ENCODE peak calls at places on chromosomes 2 and 18, in five cellular contexts. C is brain microvascular endothelial cell, E is putamen, A is ovary, F is fibroblast of mammary gland. N is an unnamed sample.

GRCh38 chr2:207750876-207751275 is 18.8 kb downstream of the FZD5 start:
- DNase-seq in C (no peak), E (no peak), A (no peak), F (no peak), N (no peak)

GRCh38 chr2:29323301-29323700 is 208.1 kb downstream of the CLIP4 start:
- DNase-seq in C (no peak), E (no peak), A (no peak), F (no peak), N (no peak)

GRCh38 chr2:151251012-151251411 is 10.7 kb downstream of the RBM43 start:
- DNase-seq in C (peak; percentile 64), E (no peak), A (no peak), F (peak; percentile 84), N (no peak)

GRCh38 chr2:38233231-38233983 is 143.7 kb downstream of the ATL2 start:
- DNase-seq in C (peak; percentile 7), E (no peak), A (no peak), F (peak; percentile 94), N (no peak)

GRCh38 chr2:126776701-126777619 is 121.0 kb downstream of the GYPC start:
- DNase-seq in C (peak; percentile 73), E (peak; percentile 71), A (peak; percentile 77), F (peak; percentile 60), N (peak; percentile 87)

GRCh38 chr2:109480486-109481195 is 133.1 kb downstream of the SEPTIN10 start:
- DNase-seq in C (no peak), E (no peak), A (no peak), F (no peak), N (no peak)

GRCh38 chr18:9808530-9809241 is 77.1 kb upstream of the TXNDC2 start:
- DNase-seq in C (no peak), E (no peak), A (peak; percentile 51), F (no peak), N (no peak)

GRCh38 chr2:19890104-19890503 is 11.7 kb downstream of the TTC32 start:
- DNase-seq in C (no peak), E (no peak), A (no peak), F (no peak), N (no peak)

GRCh38 chr2:26316041-26316440 is 29.9 kb upstream of the SELENOI start:
- DNase-seq in C (no peak), E (no peak), A (no peak), F (no peak), N (no peak)

GRCh38 chr18:51811883-51812282 is 528.1 kb upstream of the DCC start:
- DNase-seq in C (no peak), E (no peak), A (no peak), F (no peak), N (no peak)

GRCh38 chr2:109279243-109279860 is 150.3 kb downstream of the SH3RF3 start:
- DNase-seq in C (no peak), E (no peak), A (no peak), F (peak; percentile 26), N (no peak)

GRCh38 chr18:44759925-44760342 is 79.2 kb downstream of the SETBP1 start:
- DNase-seq in C (no peak), E (no peak), A (no peak), F (no peak), N (no peak)

GRCh38 chr2:39121523-39122063 is 742 bp upstream of the SOS1 start:
- DNase-seq in C (no peak), E (no peak), A (no peak), F (no peak), N (no peak)

GRCh38 chr18:63476666-63477065 is at the start of gene SERPINB5:
- DNase-seq in C (no peak), E (no peak), A (no peak), F (no peak), N (peak; percentile 85)

GRCh38 chr18:4765401-4765800 is 310.3 kb upstream of the DLGAP1 start:
- DNase-seq in C (no peak), E (no peak), A (no peak), F (no peak), N (no peak)

GRCh38 chr2:191066281-191067233 is 52.6 kb upstream of the STAT1 start:
- DNase-seq in C (no peak), E (peak; percentile 31), A (no peak), F (no peak), N (no peak)

GRCh38 chr2:112154246-112155110 is 16.3 kb downstream of the FBLN7 start:
- DNase-seq in C (no peak), E (no peak), A (no peak), F (no peak), N (peak; percentile 35)

GRCh38 chr18:78073275-78073674 is 823.6 kb downstream of the GALR1 start:
- DNase-seq in C (no peak), E (no peak), A (no peak), F (no peak), N (no peak)

GRCh38 chr18:50560681-50561629 is 1.1 kb downstream of the MAPK4 start:
- DNase-seq in C (no peak), E (no peak), A (no peak), F (no peak), N (peak; percentile 48)

GRCh38 chr18:73758446-73758845 is 389.2 kb downstream of the FBXO15 start:
- DNase-seq in C (no peak), E (no peak), A (no peak), F (peak; percentile 68), N (no peak)

GRCh38 chr2:116669782-116670181 is 1144.7 kb upstream of the DDX18 start:
- DNase-seq in C (no peak), E (no peak), A (no peak), F (no peak), N (no peak)

GRCh38 chr2:65300134-65300771 is 72.6 kb downstream of the ACTR2 start:
- DNase-seq in C (peak; percentile 60), E (no peak), A (peak; percentile 86), F (peak; percentile 96), N (peak; percentile 58)

GRCh38 chr2:176098366-176099158 is 1.0 kb upstream of the HOXD12 start:
- DNase-seq in C (no peak), E (no peak), A (no peak), F (no peak), N (no peak)

GRCh38 chr2:83369601-83370418 is 1089.3 kb downstream of the SUCLG1 start:
- DNase-seq in C (peak; percentile 1), E (no peak), A (no peak), F (no peak), N (no peak)

GRCh38 chr2:127231130-127231865 is 11.2 kb upstream of the CYP27C1 start:
- DNase-seq in C (no peak), E (no peak), A (no peak), F (peak; percentile 58), N (no peak)

GRCh38 chr2:20103514-20103913 is 52.1 kb upstream of the LAPTM4A start:
- DNase-seq in C (peak; percentile 25), E (no peak), A (no peak), F (peak; percentile 56), N (no peak)

N was measured in ureter.